ENCODE peak calls at places on chromosomes 4 and X, in six cellular contexts. One of them, this sample, is unnamed.

GRCh38 chr4:186018756-186019155 is 50.2 kb upstream of the TLR3 start:
- DNase-seq in tibial artery: no peak
- DNase-seq in body of pancreas: no peak
- DNase-seq in nucleus accumbens: no peak
- DNase-seq in IMR-90: no peak
- DNase-seq in anterior cingulate cortex: no peak
- DNase-seq in this sample: no peak

GRCh38 chrX:85052636-85053343 is 49.1 kb downstream of the APOOL start:
- DNase-seq in tibial artery: no peak
- DNase-seq in body of pancreas: no peak
- DNase-seq in nucleus accumbens: no peak
- DNase-seq in IMR-90: peak
- DNase-seq in anterior cingulate cortex: no peak
- DNase-seq in this sample: no peak

GRCh38 chrX:152915541-152916241 is 17.8 kb downstream of the ZNF185 start:
- DNase-seq in tibial artery: no peak
- DNase-seq in body of pancreas: peak
- DNase-seq in nucleus accumbens: no peak
- DNase-seq in IMR-90: peak
- DNase-seq in anterior cingulate cortex: no peak
- DNase-seq in this sample: peak

GRCh38 chr4:1365271-1366178 is 18.5 kb downstream of the UVSSA start:
- DNase-seq in tibial artery: no peak
- DNase-seq in body of pancreas: peak
- DNase-seq in nucleus accumbens: no peak
- DNase-seq in IMR-90: no peak
- DNase-seq in anterior cingulate cortex: no peak
- DNase-seq in this sample: no peak

GRCh38 chr4:53744446-53745160 is 153.3 kb upstream of the LNX1 start:
- DNase-seq in tibial artery: no peak
- DNase-seq in body of pancreas: no peak
- DNase-seq in nucleus accumbens: no peak
- DNase-seq in IMR-90: no peak
- DNase-seq in anterior cingulate cortex: no peak
- DNase-seq in this sample: no peak

GRCh38 chr4:121510260-121510942 is 129.6 kb upstream of the QRFPR start:
- DNase-seq in tibial artery: no peak
- DNase-seq in body of pancreas: no peak
- DNase-seq in nucleus accumbens: no peak
- DNase-seq in IMR-90: no peak
- DNase-seq in anterior cingulate cortex: no peak
- DNase-seq in this sample: no peak

GRCh38 chr4:30757357-30757756 is 37.2 kb downstream of the PCDH7 start:
- DNase-seq in tibial artery: no peak
- DNase-seq in body of pancreas: no peak
- DNase-seq in nucleus accumbens: peak
- DNase-seq in IMR-90: peak
- DNase-seq in anterior cingulate cortex: no peak
- DNase-seq in this sample: no peak

GRCh38 chr4:177380730-177381287 is 61.4 kb downstream of the AGA start:
- DNase-seq in tibial artery: no peak
- DNase-seq in body of pancreas: no peak
- DNase-seq in nucleus accumbens: no peak
- DNase-seq in IMR-90: no peak
- DNase-seq in anterior cingulate cortex: no peak
- DNase-seq in this sample: no peak

GRCh38 chr4:123659262-123659661 is 262.7 kb downstream of the SPRY1 start:
- DNase-seq in tibial artery: no peak
- DNase-seq in body of pancreas: no peak
- DNase-seq in nucleus accumbens: no peak
- DNase-seq in IMR-90: no peak
- DNase-seq in anterior cingulate cortex: no peak
- DNase-seq in this sample: no peak